ENCODE peak calls at places on chromosomes 7 and 10, in seven cellular contexts. One of them, this sample, is unnamed.

GRCh38 chr10:132339276-132339675 is 7.3 kb downstream of the LRRC27 start:
- DNase-seq in cardiac muscle cell: no peak
- DNase-seq in AG08396: no peak
- DNase-seq in mucosa of descending colon: no peak
- DNase-seq in fibroblast of lung: no peak
- DNase-seq in amygdala: no peak
- DNase-seq in H7: no peak
- DNase-seq in this sample: no peak

GRCh38 chr10:97182327-97182990 is 3.3 kb downstream of the SLIT1 start:
- DNase-seq in fibroblast of lung: no peak
- DNase-seq in H7: no peak
- DNase-seq in cardiac muscle cell: no peak
- DNase-seq in amygdala: peak
- DNase-seq in AG08396: no peak
- DNase-seq in mucosa of descending colon: no peak
- DNase-seq in this sample: no peak

GRCh38 chr10:101110856-101111523 is 20.1 kb upstream of the TLX1 start:
- DNase-seq in mucosa of descending colon: no peak
- DNase-seq in cardiac muscle cell: no peak
- DNase-seq in fibroblast of lung: no peak
- DNase-seq in amygdala: no peak
- DNase-seq in AG08396: no peak
- DNase-seq in H7: peak
- DNase-seq in this sample: no peak

GRCh38 chr7:132255898-132256297 is 320.4 kb downstream of the PLXNA4 start:
- DNase-seq in amygdala: no peak
- DNase-seq in AG08396: no peak
- DNase-seq in cardiac muscle cell: peak
- DNase-seq in H7: no peak
- DNase-seq in mucosa of descending colon: no peak
- DNase-seq in fibroblast of lung: no peak
- DNase-seq in this sample: no peak

GRCh38 chr7:108358553-108358952 is 97.7 kb downstream of the NRCAM start:
- DNase-seq in mucosa of descending colon: no peak
- DNase-seq in fibroblast of lung: peak
- DNase-seq in AG08396: peak
- DNase-seq in H7: no peak
- DNase-seq in amygdala: no peak
- DNase-seq in cardiac muscle cell: peak
- DNase-seq in this sample: no peak

GRCh38 chr10:72659694-72660093 is 32.2 kb upstream of the MCU start:
- DNase-seq in fibroblast of lung: no peak
- DNase-seq in AG08396: no peak
- DNase-seq in amygdala: no peak
- DNase-seq in mucosa of descending colon: no peak
- DNase-seq in cardiac muscle cell: no peak
- DNase-seq in H7: no peak
- DNase-seq in this sample: no peak

GRCh38 chr7:48108959-48109847 is 20.1 kb downstream of the UPP1 start:
- DNase-seq in mucosa of descending colon: no peak
- DNase-seq in AG08396: no peak
- DNase-seq in amygdala: no peak
- DNase-seq in H7: no peak
- DNase-seq in cardiac muscle cell: no peak
- DNase-seq in fibroblast of lung: no peak
- DNase-seq in this sample: no peak

GRCh38 chr10:78976825-78977760 is 91.7 kb upstream of the ZMIZ1 start:
- DNase-seq in fibroblast of lung: no peak
- DNase-seq in mucosa of descending colon: no peak
- DNase-seq in cardiac muscle cell: no peak
- DNase-seq in H7: no peak
- DNase-seq in amygdala: no peak
- DNase-seq in AG08396: no peak
- DNase-seq in this sample: no peak

GRCh38 chr7:156585025-156585648 is 55.4 kb upstream of the RNF32 start:
- DNase-seq in fibroblast of lung: no peak
- DNase-seq in AG08396: no peak
- DNase-seq in mucosa of descending colon: no peak
- DNase-seq in amygdala: no peak
- DNase-seq in cardiac muscle cell: no peak
- DNase-seq in H7: peak
- DNase-seq in this sample: no peak

GRCh38 chr10:44973323-44974081 is 5.1 kb downstream of the DEPP1 start:
- DNase-seq in fibroblast of lung: no peak
- DNase-seq in H7: peak
- DNase-seq in amygdala: no peak
- DNase-seq in mucosa of descending colon: no peak
- DNase-seq in AG08396: no peak
- DNase-seq in cardiac muscle cell: no peak
- DNase-seq in this sample: no peak

GRCh38 chr7:35333265-35333664 is 79.4 kb upstream of the TBX20 start:
- DNase-seq in AG08396: no peak
- DNase-seq in mucosa of descending colon: no peak
- DNase-seq in cardiac muscle cell: no peak
- DNase-seq in H7: no peak
- DNase-seq in fibroblast of lung: no peak
- DNase-seq in amygdala: no peak
- DNase-seq in this sample: no peak

GRCh38 chr7:4707980-4708411 is 25.9 kb downstream of the FOXK1 start:
- DNase-seq in amygdala: no peak
- DNase-seq in AG08396: no peak
- DNase-seq in cardiac muscle cell: no peak
- DNase-seq in H7: peak
- DNase-seq in fibroblast of lung: no peak
- DNase-seq in mucosa of descending colon: no peak
- DNase-seq in this sample: no peak

GRCh38 chr7:25716421-25716820 is 435.6 kb upstream of the NFE2L3 start:
- DNase-seq in amygdala: no peak
- DNase-seq in mucosa of descending colon: no peak
- DNase-seq in cardiac muscle cell: peak
- DNase-seq in fibroblast of lung: no peak
- DNase-seq in AG08396: no peak
- DNase-seq in H7: no peak
- DNase-seq in this sample: no peak

GRCh38 chr10:63738410-63738809 is 217.2 kb downstream of the REEP3 start:
- DNase-seq in AG08396: peak
- DNase-seq in fibroblast of lung: peak
- DNase-seq in amygdala: no peak
- DNase-seq in H7: no peak
- DNase-seq in cardiac muscle cell: peak
- DNase-seq in mucosa of descending colon: no peak
- DNase-seq in this sample: no peak

GRCh38 chr7:27709137-27710075 is 30.6 kb upstream of the TAX1BP1 start:
- DNase-seq in fibroblast of lung: peak
- DNase-seq in mucosa of descending colon: no peak
- DNase-seq in cardiac muscle cell: peak
- DNase-seq in amygdala: no peak
- DNase-seq in H7: no peak
- DNase-seq in AG08396: peak
- DNase-seq in this sample: no peak

GRCh38 chr7:5681979-5682546 is 99.4 kb downstream of the RNF216 start:
- DNase-seq in H7: no peak
- DNase-seq in mucosa of descending colon: no peak
- DNase-seq in cardiac muscle cell: no peak
- DNase-seq in fibroblast of lung: no peak
- DNase-seq in amygdala: no peak
- DNase-seq in AG08396: no peak
- DNase-seq in this sample: no peak

GRCh38 chr7:114942443-114943175 is 20.7 kb downstream of the MDFIC start:
- DNase-seq in fibroblast of lung: no peak
- DNase-seq in mucosa of descending colon: no peak
- DNase-seq in AG08396: no peak
- DNase-seq in cardiac muscle cell: no peak
- DNase-seq in amygdala: no peak
- DNase-seq in H7: no peak
- DNase-seq in this sample: no peak

GRCh38 chr7:25260862-25261454 is 32.7 kb upstream of the NPVF start:
- DNase-seq in H7: no peak
- DNase-seq in cardiac muscle cell: peak
- DNase-seq in fibroblast of lung: peak
- DNase-seq in AG08396: peak
- DNase-seq in mucosa of descending colon: no peak
- DNase-seq in amygdala: no peak
- DNase-seq in this sample: no peak

GRCh38 chr10:29517352-29517923 is 117.3 kb downstream of the SVIL start:
- DNase-seq in AG08396: peak
- DNase-seq in amygdala: peak
- DNase-seq in mucosa of descending colon: no peak
- DNase-seq in fibroblast of lung: peak
- DNase-seq in H7: peak
- DNase-seq in cardiac muscle cell: peak
- DNase-seq in this sample: no peak

GRCh38 chr10:3761916-3762708 is 22.9 kb downstream of the KLF6 start:
- DNase-seq in fibroblast of lung: peak
- DNase-seq in amygdala: no peak
- DNase-seq in cardiac muscle cell: no peak
- DNase-seq in H7: peak
- DNase-seq in mucosa of descending colon: no peak
- DNase-seq in AG08396: no peak
- DNase-seq in this sample: no peak

GRCh38 chr7:96663871-96664445 is 45.7 kb downstream of the SEM1 start:
- DNase-seq in amygdala: no peak
- DNase-seq in cardiac muscle cell: no peak
- DNase-seq in mucosa of descending colon: no peak
- DNase-seq in H7: no peak
- DNase-seq in fibroblast of lung: no peak
- DNase-seq in AG08396: no peak
- DNase-seq in this sample: no peak

GRCh38 chr10:90847436-90847835 is 10.4 kb downstream of the HTR7 start:
- DNase-seq in mucosa of descending colon: no peak
- DNase-seq in H7: no peak
- DNase-seq in cardiac muscle cell: peak
- DNase-seq in AG08396: peak
- DNase-seq in amygdala: no peak
- DNase-seq in fibroblast of lung: peak
- DNase-seq in this sample: no peak

GRCh38 chr7:152618427-152618826 is 57.5 kb downstream of the XRCC2 start:
- DNase-seq in amygdala: no peak
- DNase-seq in mucosa of descending colon: no peak
- DNase-seq in fibroblast of lung: no peak
- DNase-seq in cardiac muscle cell: no peak
- DNase-seq in AG08396: no peak
- DNase-seq in H7: no peak
- DNase-seq in this sample: no peak

GRCh38 chr10:128494665-128495064 is 368.4 kb upstream of the MKI67 start:
- DNase-seq in cardiac muscle cell: no peak
- DNase-seq in fibroblast of lung: no peak
- DNase-seq in mucosa of descending colon: no peak
- DNase-seq in amygdala: no peak
- DNase-seq in H7: no peak
- DNase-seq in AG08396: no peak
- DNase-seq in this sample: no peak

GRCh38 chr10:5343979-5344378 is 20.8 kb upstream of the UCN3 start:
- DNase-seq in mucosa of descending colon: no peak
- DNase-seq in H7: no peak
- DNase-seq in AG08396: no peak
- DNase-seq in amygdala: no peak
- DNase-seq in cardiac muscle cell: no peak
- DNase-seq in fibroblast of lung: no peak
- DNase-seq in this sample: no peak

GRCh38 chr7:44213872-44214595 is 13.3 kb downstream of the YKT6 start:
- DNase-seq in mucosa of descending colon: peak
- DNase-seq in cardiac muscle cell: peak
- DNase-seq in AG08396: peak
- DNase-seq in amygdala: peak
- DNase-seq in fibroblast of lung: peak
- DNase-seq in H7: peak
- DNase-seq in this sample: no peak

GRCh38 chr10:43055991-43056567 is 20.8 kb upstream of the RET start:
- DNase-seq in cardiac muscle cell: no peak
- DNase-seq in fibroblast of lung: no peak
- DNase-seq in mucosa of descending colon: peak
- DNase-seq in amygdala: no peak
- DNase-seq in H7: no peak
- DNase-seq in AG08396: no peak
- DNase-seq in this sample: no peak

GRCh38 chr7:133675510-133676218 is 422.8 kb downstream of the EXOC4 start:
- DNase-seq in H7: no peak
- DNase-seq in mucosa of descending colon: no peak
- DNase-seq in fibroblast of lung: no peak
- DNase-seq in AG08396: no peak
- DNase-seq in amygdala: no peak
- DNase-seq in cardiac muscle cell: no peak
- DNase-seq in this sample: no peak

GRCh38 chr7:116236020-116236630 is 25.8 kb downstream of the TES start:
- DNase-seq in H7: peak
- DNase-seq in cardiac muscle cell: peak
- DNase-seq in AG08396: no peak
- DNase-seq in mucosa of descending colon: no peak
- DNase-seq in amygdala: no peak
- DNase-seq in fibroblast of lung: peak
- DNase-seq in this sample: no peak